ENCODE peak calls at places on chromosomes 2 and 18, in nine cellular contexts. V is naive thymus-derived CD8-positive, alpha-beta T cell; R is activated CD8-positive, alpha-beta T cell treated with anti-CD3 and anti-CD28 coated beads, Interleukin-2, amount 10 ng/mL, durations not matched to agents 7 days and 5 days; A is gastrocnemius medialis; Z is mucosa of descending colon; H is Right ventricle myocardium superior; K is right cardiac atrium; I is T-helper 17 cell; C is left lung. L is an unnamed sample.
A peak's percentile ranks its signal among the peaks of the same experiment; 100 is the strongest.

GRCh38 chr2:221371347-221371746 is 200.8 kb downstream of the EPHA4 start:
- ATAC-seq in V (no peak), R (no peak), A (no peak), Z (no peak), H (no peak), K (no peak), I (no peak), C (no peak), L (no peak)

GRCh38 chr2:20604957-20605381 is 45.9 kb downstream of the HS1BP3 start:
- ATAC-seq in V (no peak), R (no peak), A (peak; percentile 88), Z (peak; percentile 8), H (peak; percentile 75), K (peak; percentile 58), I (no peak), C (no peak), L (peak; percentile 87)

GRCh38 chr2:84493494-84493893 is 22.8 kb upstream of the DNAH6 start:
- ATAC-seq in V (no peak), R (no peak), A (no peak), Z (no peak), H (no peak), K (no peak), I (no peak), C (no peak), L (no peak)

GRCh38 chr2:224754129-224754528 is 38.0 kb upstream of the CCDC195 start:
- ATAC-seq in V (no peak), R (no peak), A (peak; percentile 72), Z (no peak), H (peak; percentile 83), K (peak; percentile 90), I (no peak), C (peak; percentile 29), L (peak; percentile 82)

GRCh38 chr2:96024336-96025106 is 10.2 kb downstream of the GPAT2 start:
- ATAC-seq in V (no peak), R (no peak), A (no peak), Z (no peak), H (no peak), K (no peak), I (no peak), C (no peak), L (no peak)

GRCh38 chr2:230384986-230385385 is 31.0 kb upstream of the SP100 start:
- ATAC-seq in V (no peak), R (no peak), A (no peak), Z (no peak), H (peak; percentile 51), K (no peak), I (no peak), C (no peak), L (no peak)

GRCh38 chr2:70510213-70510820 is 43.3 kb downstream of the TGFA start:
- ATAC-seq in V (no peak), R (no peak), A (no peak), Z (no peak), H (no peak), K (no peak), I (peak; percentile 35), C (peak; percentile 41), L (no peak)

GRCh38 chr2:242011516-242011915 is 142.0 kb downstream of the RTP5 start:
- ATAC-seq in V (peak; percentile 16), R (no peak), A (no peak), Z (no peak), H (no peak), K (no peak), I (no peak), C (no peak), L (no peak)

GRCh38 chr2:11559066-11559785 is 25.4 kb downstream of the GREB1 start:
- ATAC-seq in V (no peak), R (no peak), A (no peak), Z (no peak), H (no peak), K (no peak), I (no peak), C (no peak), L (no peak)

GRCh38 chr2:1816414-1816911 is 72.1 kb upstream of the PXDN start:
- ATAC-seq in V (no peak), R (no peak), A (peak; percentile 70), Z (no peak), H (peak; percentile 39), K (peak; percentile 64), I (no peak), C (peak; percentile 27), L (peak; percentile 68)

GRCh38 chr2:69469784-69470183 is 32.5 kb upstream of the NFU1 start:
- ATAC-seq in V (no peak), R (no peak), A (no peak), Z (no peak), H (no peak), K (no peak), I (no peak), C (no peak), L (no peak)

GRCh38 chr2:100924122-100924519 is 78.0 kb upstream of the RPL31 start:
- ATAC-seq in V (peak; percentile 22), R (peak; percentile 12), A (no peak), Z (peak; percentile 18), H (peak; percentile 7), K (peak; percentile 18), I (peak; percentile 12), C (peak; percentile 35), L (no peak)

GRCh38 chr2:183678908-183679307 is 554.7 kb downstream of the NUP35 start:
- ATAC-seq in V (no peak), R (no peak), A (no peak), Z (no peak), H (no peak), K (no peak), I (no peak), C (no peak), L (no peak)

GRCh38 chr2:96951125-96951654 is 35.2 kb downstream of the FAM178B start:
- ATAC-seq in V (peak; percentile 98), R (peak; percentile 93), A (peak; percentile 90), Z (peak; percentile 90), H (peak; percentile 92), K (peak; percentile 80), I (peak; percentile 95), C (peak; percentile 97), L (peak; percentile 38)

GRCh38 chr2:45458909-45459563 is 152.0 kb downstream of the SRBD1 start:
- ATAC-seq in V (no peak), R (no peak), A (peak; percentile 74), Z (peak; percentile 94), H (peak; percentile 93), K (peak; percentile 90), I (no peak), C (peak; percentile 98), L (no peak)

GRCh38 chr18:59659486-59660187 is 37.6 kb downstream of the CCBE1 start:
- ATAC-seq in V (no peak), R (no peak), A (no peak), Z (no peak), H (no peak), K (no peak), I (no peak), C (peak; percentile 26), L (no peak)

GRCh38 chr2:135819211-135819610 is 17.8 kb downstream of the LCT start:
- ATAC-seq in V (no peak), R (peak; percentile 20), A (no peak), Z (peak; percentile 57), H (no peak), K (no peak), I (no peak), C (no peak), L (no peak)

L was measured in gastroesophageal sphincter.